ENCODE peak calls at places on chromosomes 11 and 22, in four cellular contexts. One of them, this sample, is unnamed.

GRCh38 chr22:23622634-23623033 is 9.5 kb downstream of the DRICH1 start:
- DNase-seq in SK-N-SH: no peak
- DNase-seq in K562: no peak
- DNase-seq in HepG2: no peak
- DNase-seq in this sample: no peak

GRCh38 chr11:119481667-119482400 is 58.9 kb upstream of the THY1 start:
- DNase-seq in SK-N-SH: no peak
- DNase-seq in K562: no peak
- DNase-seq in HepG2: no peak
- DNase-seq in this sample: no peak

GRCh38 chr22:46890819-46891218 is 128.4 kb downstream of the TBC1D22A start:
- DNase-seq in SK-N-SH: no peak
- DNase-seq in K562: no peak
- DNase-seq in HepG2: no peak
- DNase-seq in this sample: no peak

GRCh38 chr11:94417386-94417987 is 16.3 kb upstream of the GPR83 start:
- DNase-seq in SK-N-SH: peak; percentile 26
- DNase-seq in K562: no peak
- DNase-seq in HepG2: peak; percentile 25
- DNase-seq in this sample: peak; percentile 2

GRCh38 chr11:129222158-129222557 is 30.0 kb upstream of the ARHGAP32 start:
- DNase-seq in SK-N-SH: no peak
- DNase-seq in K562: no peak
- DNase-seq in HepG2: no peak
- DNase-seq in this sample: no peak

GRCh38 chr11:69876013-69876412 is 56.8 kb upstream of the FGF3 start:
- DNase-seq in SK-N-SH: no peak
- DNase-seq in K562: no peak
- DNase-seq in HepG2: no peak
- DNase-seq in this sample: no peak

GRCh38 chr11:44574620-44575287 is 9.3 kb downstream of the CD82 start:
- DNase-seq in SK-N-SH: peak; percentile 3
- DNase-seq in K562: no peak
- DNase-seq in HepG2: no peak
- DNase-seq in this sample: no peak

GRCh38 chr11:43197357-43197756 is 114.4 kb upstream of the API5 start:
- DNase-seq in SK-N-SH: no peak
- DNase-seq in K562: no peak
- DNase-seq in HepG2: no peak
- DNase-seq in this sample: no peak

GRCh38 chr11:71386232-71386631 is 62.0 kb downstream of the DHCR7 start:
- DNase-seq in SK-N-SH: no peak
- DNase-seq in K562: no peak
- DNase-seq in HepG2: no peak
- DNase-seq in this sample: no peak

GRCh38 chr11:45390407-45390806 is 104.3 kb upstream of the SYT13 start:
- DNase-seq in SK-N-SH: no peak
- DNase-seq in K562: no peak
- DNase-seq in HepG2: peak; percentile 49
- DNase-seq in this sample: no peak

GRCh38 chr22:46047226-46047625 is 70.3 kb upstream of the WNT7B start:
- DNase-seq in SK-N-SH: no peak
- DNase-seq in K562: no peak
- DNase-seq in HepG2: no peak
- DNase-seq in this sample: no peak

GRCh38 chr11:45337583-45338360 is 51.6 kb upstream of the SYT13 start:
- DNase-seq in SK-N-SH: no peak
- DNase-seq in K562: no peak
- DNase-seq in HepG2: no peak
- DNase-seq in this sample: no peak

GRCh38 chr11:125236072-125236825 is 71.7 kb downstream of the PKNOX2 start:
- DNase-seq in SK-N-SH: no peak
- DNase-seq in K562: no peak
- DNase-seq in HepG2: no peak
- DNase-seq in this sample: no peak

GRCh38 chr22:31083377-31083768 is 2.3 kb downstream of the SMTN start:
- DNase-seq in SK-N-SH: peak; percentile 7
- DNase-seq in K562: no peak
- DNase-seq in HepG2: no peak
- DNase-seq in this sample: no peak

GRCh38 chr11:64123102-64123434 is 42.8 kb downstream of the MACROD1 start:
- DNase-seq in SK-N-SH: peak; percentile 71
- DNase-seq in K562: no peak
- DNase-seq in HepG2: no peak
- DNase-seq in this sample: no peak

GRCh38 chr22:39943366-39943765 is 16.8 kb upstream of the TMA7B start:
- DNase-seq in SK-N-SH: no peak
- DNase-seq in K562: no peak
- DNase-seq in HepG2: no peak
- DNase-seq in this sample: no peak

GRCh38 chr22:37626144-37626543 is 13.3 kb upstream of the SH3BP1 start:
- DNase-seq in SK-N-SH: no peak
- DNase-seq in K562: no peak
- DNase-seq in HepG2: no peak
- DNase-seq in this sample: no peak

GRCh38 chr11:57477507-57478189 is 17.3 kb downstream of the RTN4RL2 start:
- DNase-seq in SK-N-SH: no peak
- DNase-seq in K562: no peak
- DNase-seq in HepG2: no peak
- DNase-seq in this sample: no peak

GRCh38 chr11:118223576-118223975 is 1.2 kb downstream of the JAML start:
- DNase-seq in SK-N-SH: no peak
- DNase-seq in K562: no peak
- DNase-seq in HepG2: no peak
- DNase-seq in this sample: no peak

GRCh38 chr11:43567396-43567975 is 113.1 kb upstream of the HSD17B12 start:
- DNase-seq in SK-N-SH: peak; percentile 64
- DNase-seq in K562: peak; percentile 55
- DNase-seq in HepG2: peak; percentile 44
- DNase-seq in this sample: peak; percentile 41

GRCh38 chr11:93051181-93051580 is 81.7 kb downstream of the MTNR1B start:
- DNase-seq in SK-N-SH: no peak
- DNase-seq in K562: no peak
- DNase-seq in HepG2: no peak
- DNase-seq in this sample: no peak

GRCh38 chr22:20459862-20460261 is 22.2 kb upstream of the SCARF2 start:
- DNase-seq in SK-N-SH: no peak
- DNase-seq in K562: no peak
- DNase-seq in HepG2: no peak
- DNase-seq in this sample: no peak

GRCh38 chr11:70072471-70073187 is 5.5 kb upstream of the ANO1 start:
- DNase-seq in SK-N-SH: peak; percentile 11
- DNase-seq in K562: no peak
- DNase-seq in HepG2: no peak
- DNase-seq in this sample: no peak

GRCh38 chr11:130043575-130043974 is 26.1 kb upstream of the APLP2 start:
- DNase-seq in SK-N-SH: no peak
- DNase-seq in K562: no peak
- DNase-seq in HepG2: no peak
- DNase-seq in this sample: no peak

GRCh38 chr11:69644071-69644961 is 3.4 kb downstream of the CCND1 start:
- DNase-seq in SK-N-SH: peak; percentile 72
- DNase-seq in K562: peak; percentile 40
- DNase-seq in HepG2: peak; percentile 66
- DNase-seq in this sample: no peak

GRCh38 chr11:8102296-8102915 is 21.4 kb downstream of the TUB start:
- DNase-seq in SK-N-SH: no peak
- DNase-seq in K562: no peak
- DNase-seq in HepG2: no peak
- DNase-seq in this sample: no peak

GRCh38 chr11:2437516-2437915 is 6.8 kb downstream of the TRPM5 start:
- DNase-seq in SK-N-SH: no peak
- DNase-seq in K562: no peak
- DNase-seq in HepG2: no peak
- DNase-seq in this sample: no peak

GRCh38 chr11:85086511-85087284 is 540.4 kb downstream of the DLG2 start:
- DNase-seq in SK-N-SH: no peak
- DNase-seq in K562: no peak
- DNase-seq in HepG2: no peak
- DNase-seq in this sample: no peak

GRCh38 chr11:95975343-95975742 is 51.4 kb upstream of the MTMR2 start:
- DNase-seq in SK-N-SH: no peak
- DNase-seq in K562: no peak
- DNase-seq in HepG2: no peak
- DNase-seq in this sample: no peak

GRCh38 chr11:95972055-95972454 is 48.1 kb upstream of the MTMR2 start:
- DNase-seq in SK-N-SH: no peak
- DNase-seq in K562: no peak
- DNase-seq in HepG2: no peak
- DNase-seq in this sample: no peak

DNA sequence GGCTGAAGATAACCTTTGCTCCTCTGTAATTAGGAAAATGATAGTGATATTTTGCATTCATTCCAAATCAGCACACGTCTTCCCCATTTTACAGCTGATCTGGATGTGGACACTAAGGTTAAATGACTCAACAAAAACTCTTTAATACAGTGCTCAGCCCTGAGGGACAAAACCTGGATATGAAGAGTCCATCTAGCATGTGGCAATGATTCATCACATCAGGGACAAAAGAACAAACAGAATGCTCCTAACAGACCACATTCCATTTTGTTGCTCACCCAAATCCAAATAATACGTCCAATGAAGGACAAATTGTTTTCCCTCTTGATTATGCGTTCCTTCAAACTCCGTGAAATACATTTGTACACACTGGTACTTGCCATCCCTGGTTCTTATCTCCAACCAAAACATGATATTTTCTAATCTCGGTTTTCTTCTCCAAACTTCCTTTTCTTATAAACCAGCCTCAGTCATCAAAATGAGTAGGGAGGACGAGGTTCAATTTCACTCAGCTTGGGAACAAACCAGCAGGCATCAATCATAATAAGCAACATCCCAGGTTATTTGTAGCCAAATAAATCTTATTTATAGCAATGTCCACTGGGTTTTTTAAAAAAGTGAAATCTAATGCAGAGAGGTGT is 53.7 kb upstream of the MTMR2 start:
- DNase-seq in SK-N-SH: no peak
- DNase-seq in K562: no peak
- DNase-seq in HepG2: peak; percentile 63
- DNase-seq in this sample: no peak
- TF ChIP-seq ELF1 in SK-N-SH: no peak
- TF ChIP-seq ELF1 in K562: no peak
- TF ChIP-seq ELF1 in HepG2: no peak
- TF ChIP-seq ELF1 in this sample: no peak

GRCh38 chr22:29445508-29445907 is 7.1 kb downstream of the RFPL1 start:
- DNase-seq in SK-N-SH: no peak
- DNase-seq in K562: no peak
- DNase-seq in HepG2: no peak
- DNase-seq in this sample: no peak

GRCh38 chr22:29449296-29449863 is 11.0 kb downstream of the RFPL1 start:
- DNase-seq in SK-N-SH: no peak
- DNase-seq in K562: no peak
- DNase-seq in HepG2: no peak
- DNase-seq in this sample: no peak

GRCh38 chr22:29443861-29444431 is 5.6 kb downstream of the RFPL1 start:
- DNase-seq in SK-N-SH: no peak
- DNase-seq in K562: no peak
- DNase-seq in HepG2: no peak
- DNase-seq in this sample: no peak

GRCh38 chr22:29442976-29443375 is 4.6 kb downstream of the RFPL1 start:
- DNase-seq in SK-N-SH: no peak
- DNase-seq in K562: no peak
- DNase-seq in HepG2: no peak
- DNase-seq in this sample: no peak

DNA sequence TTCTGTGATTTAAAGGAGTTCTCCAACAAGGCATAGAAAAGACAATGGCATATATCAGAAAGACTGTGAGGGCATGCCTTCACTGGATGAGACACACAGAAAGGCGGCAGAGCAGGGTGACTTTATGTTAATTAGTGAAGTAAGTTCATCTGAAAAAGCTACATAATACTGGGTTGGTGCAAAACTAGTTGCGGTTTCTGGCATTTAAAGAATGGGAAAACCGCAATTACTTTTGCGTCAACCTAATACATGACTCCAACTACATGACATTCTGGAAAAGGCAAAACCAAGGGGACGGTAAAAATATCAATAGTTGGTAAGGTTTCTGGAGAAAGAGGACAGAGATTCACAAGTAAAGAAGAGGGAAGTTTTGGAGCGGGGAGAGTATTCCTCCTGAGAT is 5.1 kb downstream of the RFPL1 start:
- DNase-seq in SK-N-SH: no peak
- DNase-seq in K562: no peak
- DNase-seq in HepG2: no peak
- DNase-seq in this sample: no peak
- TF ChIP-seq ELF1 in SK-N-SH: no peak
- TF ChIP-seq ELF1 in K562: no peak
- TF ChIP-seq ELF1 in HepG2: no peak
- TF ChIP-seq ELF1 in this sample: no peak

GRCh38 chr11:65487467-65488272 is 11.2 kb upstream of the MALAT1 start:
- DNase-seq in SK-N-SH: peak; percentile 90
- DNase-seq in K562: peak; percentile 90
- DNase-seq in HepG2: peak; percentile 99
- DNase-seq in this sample: peak; percentile 99

GRCh38 chr11:65489706-65490310 is 9.0 kb upstream of the MALAT1 start:
- DNase-seq in SK-N-SH: no peak
- DNase-seq in K562: no peak
- DNase-seq in HepG2: peak; percentile 89
- DNase-seq in this sample: no peak

GRCh38 chr11:65488273-65489058 is 10.4 kb upstream of the MALAT1 start:
- DNase-seq in SK-N-SH: no peak
- DNase-seq in K562: no peak
- DNase-seq in HepG2: no peak
- DNase-seq in this sample: no peak

GRCh38 chr11:65491163-65491465 is 7.7 kb upstream of the MALAT1 start:
- DNase-seq in SK-N-SH: no peak
- DNase-seq in K562: no peak
- DNase-seq in HepG2: no peak
- DNase-seq in this sample: no peak

GRCh38 chr11:65489061-65489705 is 9.7 kb upstream of the MALAT1 start:
- DNase-seq in SK-N-SH: no peak
- DNase-seq in K562: peak; percentile 34
- DNase-seq in HepG2: peak; percentile 84
- DNase-seq in this sample: no peak
- TF ChIP-seq ELF1 in SK-N-SH: no peak
- TF ChIP-seq ELF1 in K562: no peak
- TF ChIP-seq ELF1 in HepG2: no peak
- TF ChIP-seq ELF1 in this sample: no peak

GRCh38 chr22:25546751-25547150 is 17.7 kb upstream of the GRK3 start:
- DNase-seq in SK-N-SH: no peak
- DNase-seq in K562: no peak
- DNase-seq in HepG2: no peak
- DNase-seq in this sample: peak; percentile 50
- TF ChIP-seq ELF1 in SK-N-SH: no peak
- TF ChIP-seq ELF1 in K562: no peak
- TF ChIP-seq ELF1 in HepG2: no peak
- TF ChIP-seq ELF1 in this sample: no peak

GRCh38 chr11:131534611-131535010 is 164.2 kb downstream of the NTM start:
- DNase-seq in SK-N-SH: no peak
- DNase-seq in K562: no peak
- DNase-seq in HepG2: no peak
- DNase-seq in this sample: no peak
- TF ChIP-seq ELF1 in SK-N-SH: no peak
- TF ChIP-seq ELF1 in K562: no peak
- TF ChIP-seq ELF1 in HepG2: no peak
- TF ChIP-seq ELF1 in this sample: no peak

This sample was measured in HCT116.